ENCODE peak calls at places on chromosome X, in nine cellular contexts. Z, J, C, K, L, I, A, Y and Q are unnamed samples.

GRCh38 chrX:46407753-46408130 is 137.5 kb downstream of the ZNF674 start:
- DNase-seq in Z (no peak), J (no peak), C (no peak), K (no peak), L (no peak), I (no peak), A (no peak), Y (no peak), Q (no peak)

GRCh38 chrX:128781506-128781905 is 729.3 kb upstream of the ACTRT1 start:
- DNase-seq in Z (no peak), J (peak), C (no peak), K (no peak), L (no peak), I (no peak), A (no peak), Y (no peak), Q (no peak)

GRCh38 chrX:7996414-7996813 is 69.2 kb upstream of the PNPLA4 start:
- DNase-seq in Z (no peak), J (peak), C (peak), K (no peak), L (no peak), I (no peak), A (no peak), Y (peak), Q (no peak)

GRCh38 chrX:65679071-65679540 is 11.7 kb downstream of the MSN start:
- DNase-seq in Z (no peak), J (no peak), C (no peak), K (no peak), L (no peak), I (no peak), A (no peak), Y (no peak), Q (no peak)

GRCh38 chrX:91434351-91435168 is at the start of gene PABPC5:
- DNase-seq in Z (peak), J (peak), C (peak), K (peak), L (peak), I (peak), A (peak), Y (no peak), Q (no peak)

GRCh38 chrX:45632506-45632905 is 431.8 kb upstream of the DIPK2B start:
- DNase-seq in Z (no peak), J (no peak), C (no peak), K (no peak), L (no peak), I (no peak), A (no peak), Y (no peak), Q (no peak)

GRCh38 chrX:41014776-41015175 is 70.5 kb upstream of the USP9X start:
- DNase-seq in Z (no peak), J (no peak), C (no peak), K (no peak), L (no peak), I (no peak), A (no peak), Y (no peak), Q (no peak)

GRCh38 chrX:103464071-103464773 is 55.1 kb downstream of the RAB40A start:
- DNase-seq in Z (no peak), J (no peak), C (peak), K (no peak), L (peak), I (no peak), A (no peak), Y (peak), Q (no peak)

GRCh38 chrX:129930941-129931410 is 25.0 kb downstream of the UTP14A start:
- DNase-seq in Z (no peak), J (peak), C (no peak), K (no peak), L (no peak), I (no peak), A (no peak), Y (no peak), Q (no peak)

GRCh38 chrX:21725498-21725897 is 32.4 kb downstream of the SMPX start:
- DNase-seq in Z (no peak), J (no peak), C (no peak), K (no peak), L (no peak), I (no peak), A (peak), Y (no peak), Q (no peak)

GRCh38 chrX:107978707-107979307 is 3.4 kb downstream of the TEX13B start:
- DNase-seq in Z (no peak), J (no peak), C (no peak), K (no peak), L (no peak), I (no peak), A (peak), Y (no peak), Q (no peak)

GRCh38 chrX:39613997-39614679 is 483.6 kb downstream of the BCOR start:
- DNase-seq in Z (no peak), J (no peak), C (no peak), K (no peak), L (peak), I (no peak), A (no peak), Y (no peak), Q (no peak)

GRCh38 chrX:106894392-106894909 is 8.7 kb downstream of the RIPPLY1 start:
- DNase-seq in Z (peak), J (peak), C (peak), K (peak), L (peak), I (no peak), A (peak), Y (peak), Q (no peak)

GRCh38 chrX:10051866-10052265 is 84.7 kb downstream of the CLDN34 start:
- DNase-seq in Z (no peak), J (no peak), C (no peak), K (no peak), L (no peak), I (no peak), A (no peak), Y (no peak), Q (no peak)

GRCh38 chrX:138859421-138859820 is 147.9 kb upstream of the FGF13 start:
- DNase-seq in Z (no peak), J (no peak), C (no peak), K (no peak), L (no peak), I (no peak), A (no peak), Y (no peak), Q (no peak)

GRCh38 chrX:72297953-72298730 is 7.6 kb downstream of the CITED1 start:
- DNase-seq in Z (no peak), J (no peak), C (no peak), K (no peak), L (no peak), I (no peak), A (no peak), Y (no peak), Q (no peak)

GRCh38 chrX:120790118-120790517 is 85.5 kb downstream of the CT47B1 start:
- DNase-seq in Z (no peak), J (peak), C (peak), K (no peak), L (no peak), I (no peak), A (peak), Y (no peak), Q (peak)

GRCh38 chrX:103889216-103889615 is 57.2 kb upstream of the RAB9B start:
- DNase-seq in Z (no peak), J (no peak), C (no peak), K (no peak), L (no peak), I (no peak), A (no peak), Y (no peak), Q (no peak)

DNA sequence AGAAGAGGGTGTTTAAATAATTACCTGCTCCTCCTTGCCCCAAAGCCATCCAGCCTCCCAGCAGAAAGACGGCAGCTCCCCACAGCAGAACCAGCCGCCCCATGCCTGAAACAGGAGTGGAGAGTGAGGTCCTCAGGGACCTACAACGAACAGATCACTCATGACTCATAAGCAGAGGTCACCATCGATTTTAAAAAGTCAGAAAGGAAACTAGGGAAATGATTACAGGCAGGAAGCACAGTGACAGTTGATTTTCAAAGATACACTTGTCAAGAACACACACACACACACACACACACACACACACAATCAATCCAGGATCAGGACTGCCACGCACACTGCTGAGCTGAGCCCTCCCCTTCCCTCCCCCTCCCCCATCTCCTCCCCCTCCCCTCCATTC is at the start of gene CRLF2:
- DNase-seq in Z (no peak), J (no peak), C (no peak), K (no peak), L (no peak), I (no peak), A (no peak), Y (no peak), Q (no peak)
- H3K4me3 ChIP-seq in Z (no peak), J (no peak), C (no peak), K (no peak), L (no peak), I (no peak), A (no peak), Y (no peak), Q (no peak)

DNA sequence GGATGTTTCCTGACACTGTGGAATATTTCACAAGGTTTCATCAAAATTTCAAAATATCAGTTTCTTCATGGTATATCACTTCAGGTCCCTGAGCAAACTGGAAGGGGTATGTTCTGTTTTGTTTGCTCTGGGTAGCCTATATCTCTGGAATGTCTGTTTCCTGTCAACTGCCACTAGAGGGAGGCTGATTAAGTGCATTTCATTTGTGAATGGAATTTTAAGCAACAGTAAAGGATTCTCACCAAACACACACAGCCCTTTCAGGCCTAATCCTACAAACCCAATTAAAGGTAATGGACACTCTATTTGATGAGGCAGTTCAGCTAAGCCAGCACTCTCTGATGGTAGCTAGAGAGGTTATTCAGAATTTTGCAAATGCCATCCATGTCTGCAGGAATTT is 307.1 kb downstream of the TEX13A start:
- DNase-seq in Z (no peak), J (no peak), C (no peak), K (no peak), L (no peak), I (no peak), A (no peak), Y (no peak), Q (no peak)
- TF ChIP-seq CTCF in Z (peak), J (peak), C (no peak), K (no peak), L (no peak), I (peak), A (no peak), Y (peak), Q (peak)

DNA sequence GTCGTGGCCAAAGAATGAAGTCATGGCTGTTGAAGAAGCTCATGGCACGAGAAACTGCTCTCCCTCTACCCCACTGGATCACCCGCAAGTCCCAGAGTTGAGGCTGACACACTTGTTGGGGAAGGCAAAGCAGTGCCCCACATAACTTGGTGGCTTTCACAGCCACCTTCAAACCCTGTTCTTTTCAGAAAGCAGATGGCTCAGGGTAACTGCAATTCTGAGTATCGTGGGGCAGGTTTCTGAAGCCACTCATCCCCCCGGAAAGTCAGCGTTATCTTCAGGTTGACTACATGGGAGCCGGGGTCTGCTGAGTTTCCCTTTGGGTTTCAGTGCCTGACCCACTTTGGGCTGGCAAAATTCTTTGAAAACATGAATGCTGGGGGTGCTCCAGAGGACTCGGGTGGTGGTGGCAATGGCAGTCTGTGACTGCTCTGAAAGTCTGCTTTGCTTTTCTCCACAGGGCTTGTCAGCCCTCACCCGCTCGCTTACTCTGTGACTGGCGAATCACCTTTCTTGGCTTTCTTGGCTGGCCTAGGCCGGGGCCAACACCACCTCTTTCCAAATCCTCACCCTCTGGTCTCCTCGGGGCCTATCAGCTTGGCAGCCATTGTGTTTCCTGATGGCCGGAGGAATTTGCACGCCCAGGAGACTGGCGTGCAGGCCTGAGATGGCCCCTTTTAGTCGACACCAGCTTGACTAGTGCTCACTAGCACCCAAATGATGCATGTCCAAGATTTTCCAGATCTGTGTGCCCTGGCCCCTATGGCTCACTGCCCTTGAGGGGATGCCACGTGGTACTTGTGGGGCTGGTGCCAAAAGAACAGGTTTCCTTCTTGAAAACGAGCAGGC is 7.3 kb downstream of the PPP1R3F start:
- DNase-seq in Z (no peak), J (no peak), C (no peak), K (no peak), L (no peak), I (no peak), A (no peak), Y (no peak), Q (no peak)
- H3K4me3 ChIP-seq in Z (no peak), J (no peak), C (no peak), K (no peak), L (no peak), I (no peak), A (no peak), Y (no peak), Q (no peak)

GRCh38 chrX:53093748-53094583 is at the start of gene KANTR:
- DNase-seq in Z (peak), J (peak), C (peak), K (peak), L (peak), I (peak), A (peak), Y (peak), Q (peak)
- TF ChIP-seq CTCF in Z (peak), J (no peak), C (no peak), K (no peak), L (no peak), I (no peak), A (peak), Y (no peak), Q (peak)

DNA sequence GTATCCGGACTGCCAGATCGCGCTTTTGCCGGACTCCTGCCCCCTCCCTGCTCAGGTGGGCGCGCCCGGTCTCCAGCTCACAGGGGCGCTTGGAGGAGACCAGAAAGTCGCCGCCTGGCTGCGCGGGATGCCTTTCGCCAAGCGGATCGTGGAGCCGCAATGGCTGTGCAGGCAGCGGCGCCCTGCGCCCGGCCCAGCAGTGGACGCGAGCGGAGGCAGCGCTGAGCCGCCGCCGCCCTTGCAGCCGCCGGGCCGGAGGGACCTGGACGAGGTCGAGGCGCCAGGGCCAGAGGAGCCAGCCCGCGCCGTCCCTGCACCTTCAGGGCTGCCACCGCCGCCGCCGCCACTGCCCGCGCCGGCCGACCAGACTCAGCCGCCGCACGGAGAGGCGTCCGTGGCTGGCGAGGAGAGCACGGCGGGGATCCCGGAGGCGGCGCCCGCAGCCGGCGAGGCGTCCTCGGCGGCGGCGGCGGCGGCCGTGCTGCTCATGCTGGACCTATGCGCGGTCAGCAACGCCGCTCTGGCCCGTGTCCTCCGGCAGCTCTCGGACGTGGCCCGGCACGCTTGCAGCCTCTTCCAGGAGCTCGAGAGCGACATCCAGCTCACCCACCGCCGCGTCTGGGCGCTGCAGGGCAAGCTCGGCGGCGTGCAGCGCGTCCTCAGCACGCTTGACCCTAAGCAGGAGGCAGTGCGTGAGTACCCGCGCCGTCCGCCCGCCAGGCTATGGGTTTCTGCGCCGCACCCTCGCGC is 806 bp downstream of the NHS start:
- DNase-seq in Z (peak), J (no peak), C (no peak), K (peak), L (peak), I (peak), A (no peak), Y (no peak), Q (no peak)
- H3K4me3 ChIP-seq in Z (peak), J (peak), C (peak), K (peak), L (peak), I (peak), A (peak), Y (no peak), Q (peak)

GRCh38 chrX:30196322-30196721 is 19.0 kb upstream of the MAGEB2 start:
- DNase-seq in Z (no peak), J (no peak), C (no peak), K (no peak), L (no peak), I (no peak), A (no peak), Y (no peak), Q (no peak)
- TF ChIP-seq CTCF in Z (no peak), J (no peak), C (no peak), K (no peak), L (no peak), I (no peak), A (no peak), Y (no peak), Q (peak)

GRCh38 chrX:110284159-110284558 is 33.7 kb downstream of the AMMECR1 start:
- DNase-seq in Z (no peak), J (no peak), C (no peak), K (no peak), L (no peak), I (no peak), A (peak), Y (no peak), Q (peak)
- H3K4me3 ChIP-seq in Z (no peak), J (no peak), C (no peak), K (no peak), L (no peak), I (no peak), A (no peak), Y (no peak), Q (no peak)

GRCh38 chrX:97446298-97446882 is 562.7 kb downstream of the RPA4 start:
- DNase-seq in Z (no peak), J (no peak), C (no peak), K (no peak), L (no peak), I (no peak), A (no peak), Y (no peak), Q (no peak)
- TF ChIP-seq CTCF in Z (no peak), J (no peak), C (no peak), K (no peak), L (no peak), I (no peak), A (peak), Y (no peak), Q (no peak)

GRCh38 chrX:2692221-2693122 is 1.4 kb downstream of the CD99 start:
- DNase-seq in Z (peak), J (peak), C (no peak), K (no peak), L (peak), I (peak), A (no peak), Y (no peak), Q (no peak)

GRCh38 chrX:2693123-2693438 is 2.0 kb downstream of the CD99 start:
- DNase-seq in Z (no peak), J (no peak), C (no peak), K (no peak), L (no peak), I (no peak), A (no peak), Y (no peak), Q (no peak)

GRCh38 chrX:2691543-2692220 is 587 bp downstream of the CD99 start:
- DNase-seq in Z (peak), J (peak), C (peak), K (peak), L (peak), I (peak), A (no peak), Y (no peak), Q (no peak)

GRCh38 chrX:2690856-2691542 is at the start of gene CD99:
- DNase-seq in Z (peak), J (peak), C (peak), K (peak), L (peak), I (peak), A (peak), Y (peak), Q (no peak)

DNA sequence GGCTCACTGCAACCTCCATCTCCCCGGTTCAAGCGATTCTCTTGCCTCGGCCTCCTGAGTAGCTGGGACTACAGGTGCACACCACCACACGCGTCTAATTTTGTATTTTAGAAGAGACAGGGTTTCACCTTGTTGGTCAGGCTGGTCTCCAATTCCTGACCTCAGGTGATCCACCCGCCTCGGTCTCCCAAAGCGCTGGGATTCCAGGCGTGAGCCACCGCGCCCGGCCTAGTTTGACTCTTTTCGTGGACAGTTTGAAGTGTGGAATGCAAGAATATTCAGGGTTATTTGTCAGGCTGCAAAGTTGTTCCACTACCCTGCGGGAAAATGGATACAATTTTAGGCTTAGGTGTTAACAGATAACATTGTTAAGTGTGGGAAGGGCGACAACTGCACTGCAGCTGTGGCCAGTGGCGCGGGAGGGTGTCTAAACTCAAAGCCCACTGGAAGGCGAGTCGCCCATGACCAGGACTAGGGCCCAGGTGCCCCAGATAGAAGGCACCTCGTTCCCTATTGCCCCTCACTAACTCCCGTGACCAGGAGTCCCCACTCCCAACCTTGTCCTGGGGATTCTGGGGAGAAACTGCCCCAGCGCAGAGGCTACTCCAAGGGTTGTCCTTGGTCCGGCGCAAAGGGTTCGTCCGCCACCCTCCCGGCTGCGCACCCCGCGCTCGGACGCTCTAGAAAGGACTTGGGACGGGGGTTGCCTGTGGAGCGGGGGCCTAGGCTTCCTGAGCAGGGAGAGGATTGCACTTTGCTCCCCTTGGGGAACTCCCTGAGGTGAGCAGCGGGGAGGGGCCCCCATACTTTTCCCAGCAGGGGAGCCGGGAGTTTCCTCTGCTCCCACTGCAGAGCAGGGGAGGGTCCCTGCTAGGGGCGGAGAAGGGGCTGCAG is 1.1 kb upstream of the CD99 start:
- DNase-seq in Z (no peak), J (peak), C (no peak), K (no peak), L (no peak), I (no peak), A (no peak), Y (no peak), Q (no peak)
- H3K4me3 ChIP-seq in Z (peak), J (peak), C (peak), K (peak), L (no peak), I (peak), A (peak), Y (no peak), Q (peak)

DNA sequence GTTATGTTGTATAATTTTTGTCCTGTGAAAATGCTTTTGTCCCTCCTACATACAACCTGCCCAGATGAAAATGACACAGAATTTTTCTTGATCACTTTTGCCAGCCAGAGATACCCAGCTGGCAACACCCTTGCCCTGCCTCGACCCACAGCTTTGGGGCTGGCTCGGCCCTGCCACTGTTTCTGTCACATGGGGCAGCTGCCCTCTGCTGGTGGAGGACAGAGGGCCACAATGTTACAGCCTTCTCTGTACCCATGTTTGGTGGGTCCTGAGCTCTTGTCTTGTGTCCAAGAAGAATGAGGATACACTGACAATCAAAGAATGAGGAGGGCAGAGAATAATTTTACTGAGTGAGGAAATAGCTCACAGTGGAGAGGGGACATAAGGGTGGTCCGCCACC is 31.1 kb downstream of the BMP15 start:
- DNase-seq in Z (no peak), J (peak), C (no peak), K (no peak), L (no peak), I (no peak), A (no peak), Y (no peak), Q (no peak)
- TF ChIP-seq CTCF in Z (peak), J (peak), C (no peak), K (no peak), L (peak), I (peak), A (peak), Y (no peak), Q (peak)